ENCODE peak calls at places on chromosomes 11 and 22, in six cellular contexts. One of them, this sample, is unnamed.

GRCh38 chr22:37195921-37196320 is 7.9 kb upstream of the C1QTNF6 start:
- DNase-seq in lower leg skin: no peak
- DNase-seq in retinal pigment epithelial cell: no peak
- DNase-seq in tibial artery: peak
- DNase-seq in natural killer cell: no peak
- DNase-seq in PC-3: peak
- DNase-seq in this sample: no peak

GRCh38 chr22:50189184-50189848 is 3.6 kb downstream of the TRABD start:
- DNase-seq in retinal pigment epithelial cell: no peak
- DNase-seq in tibial artery: no peak
- DNase-seq in lower leg skin: no peak
- DNase-seq in natural killer cell: no peak
- DNase-seq in PC-3: no peak
- DNase-seq in this sample: no peak

GRCh38 chr11:22130462-22131053 is 62.3 kb upstream of the ANO5 start:
- DNase-seq in PC-3: peak
- DNase-seq in tibial artery: no peak
- DNase-seq in retinal pigment epithelial cell: no peak
- DNase-seq in natural killer cell: no peak
- DNase-seq in lower leg skin: no peak
- DNase-seq in this sample: no peak

GRCh38 chr22:42772647-42773046 is 52.0 kb upstream of the A4GALT start:
- DNase-seq in natural killer cell: no peak
- DNase-seq in PC-3: no peak
- DNase-seq in tibial artery: no peak
- DNase-seq in retinal pigment epithelial cell: no peak
- DNase-seq in lower leg skin: no peak
- DNase-seq in this sample: no peak

GRCh38 chr11:84855846-84856245 is 771.3 kb downstream of the DLG2 start:
- DNase-seq in retinal pigment epithelial cell: peak
- DNase-seq in PC-3: peak
- DNase-seq in natural killer cell: no peak
- DNase-seq in tibial artery: no peak
- DNase-seq in lower leg skin: no peak
- DNase-seq in this sample: no peak

GRCh38 chr11:113814181-113814580 is 34.6 kb downstream of the CLDN25 start:
- DNase-seq in tibial artery: no peak
- DNase-seq in natural killer cell: no peak
- DNase-seq in retinal pigment epithelial cell: no peak
- DNase-seq in lower leg skin: no peak
- DNase-seq in PC-3: no peak
- DNase-seq in this sample: no peak

GRCh38 chr11:10604340-10604748 is 35.9 kb upstream of the LYVE1 start:
- DNase-seq in lower leg skin: no peak
- DNase-seq in retinal pigment epithelial cell: no peak
- DNase-seq in tibial artery: no peak
- DNase-seq in natural killer cell: no peak
- DNase-seq in PC-3: no peak
- DNase-seq in this sample: no peak

GRCh38 chr11:29306527-29306926 is 710.3 kb downstream of the KCNA4 start:
- DNase-seq in retinal pigment epithelial cell: peak
- DNase-seq in tibial artery: no peak
- DNase-seq in natural killer cell: no peak
- DNase-seq in PC-3: peak
- DNase-seq in lower leg skin: no peak
- DNase-seq in this sample: no peak

GRCh38 chr11:87148749-87149148 is 111.0 kb downstream of the TMEM135 start:
- DNase-seq in natural killer cell: no peak
- DNase-seq in retinal pigment epithelial cell: no peak
- DNase-seq in tibial artery: no peak
- DNase-seq in lower leg skin: no peak
- DNase-seq in PC-3: no peak
- DNase-seq in this sample: no peak

GRCh38 chr11:29328961-29329441 is 687.8 kb downstream of the KCNA4 start:
- DNase-seq in natural killer cell: no peak
- DNase-seq in PC-3: peak
- DNase-seq in lower leg skin: no peak
- DNase-seq in retinal pigment epithelial cell: peak
- DNase-seq in tibial artery: no peak
- DNase-seq in this sample: no peak

GRCh38 chr22:38924197-38924952 is 33.0 kb upstream of the APOBEC3A start:
- DNase-seq in natural killer cell: no peak
- DNase-seq in lower leg skin: peak
- DNase-seq in PC-3: peak
- DNase-seq in retinal pigment epithelial cell: peak
- DNase-seq in tibial artery: peak
- DNase-seq in this sample: no peak

GRCh38 chr22:47094861-47095330 is 332.4 kb downstream of the TBC1D22A start:
- DNase-seq in PC-3: peak
- DNase-seq in tibial artery: no peak
- DNase-seq in lower leg skin: peak
- DNase-seq in natural killer cell: no peak
- DNase-seq in retinal pigment epithelial cell: peak
- DNase-seq in this sample: no peak

GRCh38 chr11:81255905-81256304 is 1477.8 kb downstream of the FAM181B start:
- DNase-seq in tibial artery: no peak
- DNase-seq in PC-3: no peak
- DNase-seq in retinal pigment epithelial cell: peak
- DNase-seq in lower leg skin: no peak
- DNase-seq in natural killer cell: no peak
- DNase-seq in this sample: no peak

GRCh38 chr11:64742940-64743590 is 877 bp downstream of the RASGRP2 start:
- DNase-seq in PC-3: peak
- DNase-seq in lower leg skin: peak
- DNase-seq in natural killer cell: peak
- DNase-seq in retinal pigment epithelial cell: no peak
- DNase-seq in tibial artery: peak
- DNase-seq in this sample: peak

GRCh38 chr11:35303596-35304392 is 115.6 kb downstream of the SLC1A2 start:
- DNase-seq in natural killer cell: no peak
- DNase-seq in tibial artery: peak
- DNase-seq in lower leg skin: peak
- DNase-seq in retinal pigment epithelial cell: no peak
- DNase-seq in PC-3: peak
- DNase-seq in this sample: no peak

GRCh38 chr11:127066426-127067090 is 66.0 kb upstream of the KIRREL3 start:
- DNase-seq in natural killer cell: no peak
- DNase-seq in PC-3: no peak
- DNase-seq in lower leg skin: no peak
- DNase-seq in retinal pigment epithelial cell: no peak
- DNase-seq in tibial artery: no peak
- DNase-seq in this sample: no peak

GRCh38 chr11:75374646-75375045 is 23.2 kb upstream of the ARRB1 start:
- DNase-seq in tibial artery: no peak
- DNase-seq in PC-3: no peak
- DNase-seq in retinal pigment epithelial cell: no peak
- DNase-seq in lower leg skin: no peak
- DNase-seq in natural killer cell: no peak
- DNase-seq in this sample: no peak

GRCh38 chr22:20159088-20159487 is 8.2 kb upstream of the CCDC188 start:
- DNase-seq in natural killer cell: no peak
- DNase-seq in lower leg skin: no peak
- DNase-seq in tibial artery: no peak
- DNase-seq in retinal pigment epithelial cell: no peak
- DNase-seq in PC-3: no peak
- DNase-seq in this sample: no peak

GRCh38 chr11:35945137-35945518 is 1.3 kb downstream of the LDLRAD3 start:
- DNase-seq in tibial artery: no peak
- DNase-seq in retinal pigment epithelial cell: no peak
- DNase-seq in lower leg skin: no peak
- DNase-seq in PC-3: no peak
- DNase-seq in natural killer cell: no peak
- DNase-seq in this sample: no peak

GRCh38 chr11:125978171-125978570 is 32.3 kb downstream of the VSIG10L2 start:
- DNase-seq in tibial artery: no peak
- DNase-seq in lower leg skin: no peak
- DNase-seq in natural killer cell: no peak
- DNase-seq in retinal pigment epithelial cell: no peak
- DNase-seq in PC-3: no peak
- DNase-seq in this sample: no peak

GRCh38 chr11:112012877-112013276 is 12.3 kb upstream of the DLAT start:
- DNase-seq in lower leg skin: no peak
- DNase-seq in PC-3: peak
- DNase-seq in tibial artery: no peak
- DNase-seq in natural killer cell: no peak
- DNase-seq in retinal pigment epithelial cell: no peak
- DNase-seq in this sample: no peak

GRCh38 chr11:2449548-2450320 is 4.9 kb downstream of the KCNQ1 start:
- DNase-seq in retinal pigment epithelial cell: no peak
- DNase-seq in PC-3: no peak
- DNase-seq in natural killer cell: no peak
- DNase-seq in tibial artery: no peak
- DNase-seq in lower leg skin: no peak
- DNase-seq in this sample: no peak

GRCh38 chr22:50271011-50271394 is 823 bp upstream of the MAPK11 start:
- DNase-seq in PC-3: no peak
- DNase-seq in natural killer cell: no peak
- DNase-seq in lower leg skin: no peak
- DNase-seq in tibial artery: no peak
- DNase-seq in retinal pigment epithelial cell: no peak
- DNase-seq in this sample: no peak

GRCh38 chr11:94147433-94147845 is 18.8 kb downstream of the PANX1 start:
- DNase-seq in natural killer cell: peak
- DNase-seq in retinal pigment epithelial cell: no peak
- DNase-seq in lower leg skin: no peak
- DNase-seq in tibial artery: no peak
- DNase-seq in PC-3: no peak
- DNase-seq in this sample: no peak

GRCh38 chr11:106399075-106399500 is 321.6 kb downstream of the AASDHPPT start:
- DNase-seq in tibial artery: peak
- DNase-seq in PC-3: peak
- DNase-seq in lower leg skin: peak
- DNase-seq in natural killer cell: no peak
- DNase-seq in retinal pigment epithelial cell: peak
- DNase-seq in this sample: no peak

GRCh38 chr11:27234043-27234668 is 128.9 kb downstream of the CCDC34 start:
- DNase-seq in natural killer cell: no peak
- DNase-seq in retinal pigment epithelial cell: peak
- DNase-seq in lower leg skin: no peak
- DNase-seq in PC-3: peak
- DNase-seq in tibial artery: no peak
- DNase-seq in this sample: no peak

GRCh38 chr11:12556788-12557384 is 117.3 kb upstream of the TEAD1 start:
- DNase-seq in natural killer cell: no peak
- DNase-seq in tibial artery: peak
- DNase-seq in lower leg skin: peak
- DNase-seq in retinal pigment epithelial cell: peak
- DNase-seq in PC-3: peak
- DNase-seq in this sample: no peak

GRCh38 chr22:49600452-49600847 is 227.2 kb downstream of the BRD1 start:
- DNase-seq in retinal pigment epithelial cell: no peak
- DNase-seq in natural killer cell: no peak
- DNase-seq in tibial artery: peak
- DNase-seq in lower leg skin: no peak
- DNase-seq in PC-3: no peak
- DNase-seq in this sample: no peak

DNA sequence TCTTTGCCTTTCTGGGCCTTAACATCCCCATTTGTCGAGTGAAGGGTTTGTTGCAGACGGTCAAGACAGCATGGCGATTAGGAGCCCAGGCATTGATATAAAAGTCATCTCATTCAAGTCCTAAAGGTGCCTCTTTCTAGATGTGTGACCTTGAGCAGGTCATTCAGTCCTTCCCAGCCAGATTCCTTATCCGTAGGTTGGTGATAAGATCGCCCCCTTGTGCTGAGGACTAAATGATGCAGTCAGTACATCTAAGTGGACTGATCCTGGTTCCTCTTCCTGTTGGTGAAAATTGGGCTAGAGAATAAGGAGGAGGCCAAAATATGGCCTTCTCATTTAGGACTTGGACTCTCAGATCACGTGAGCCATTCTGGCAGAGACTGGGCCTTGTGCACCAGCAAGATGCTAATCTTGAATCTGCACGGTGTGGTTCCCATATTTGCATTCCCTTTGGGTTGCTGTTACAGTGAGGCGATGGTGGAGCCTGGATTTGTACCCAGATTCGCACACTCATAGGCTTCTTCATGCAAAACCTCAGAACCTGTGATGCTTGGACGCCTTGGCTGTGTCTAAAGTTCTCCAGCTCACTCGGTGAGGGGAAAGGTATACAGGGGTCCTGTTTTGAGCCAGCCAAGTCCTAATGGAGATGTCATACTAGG is 156.8 kb downstream of the MYO18B start:
- DNase-seq in lower leg skin: peak
- DNase-seq in PC-3: no peak
- DNase-seq in retinal pigment epithelial cell: no peak
- DNase-seq in natural killer cell: no peak
- DNase-seq in tibial artery: no peak
- DNase-seq in this sample: no peak
- TF ChIP-seq CTCF in lower leg skin: no peak
- TF ChIP-seq CTCF in PC-3: no peak
- TF ChIP-seq CTCF in retinal pigment epithelial cell: no peak
- TF ChIP-seq CTCF in natural killer cell: no peak
- TF ChIP-seq CTCF in tibial artery: no peak
- TF ChIP-seq CTCF in this sample: peak

GRCh38 chr11:62337682-62338181 is 484 bp downstream of the ASRGL1 start:
- DNase-seq in tibial artery: no peak
- DNase-seq in PC-3: peak
- DNase-seq in retinal pigment epithelial cell: no peak
- DNase-seq in lower leg skin: no peak
- DNase-seq in natural killer cell: no peak
- DNase-seq in this sample: peak
- TF ChIP-seq CTCF in tibial artery: no peak
- TF ChIP-seq CTCF in PC-3: peak
- TF ChIP-seq CTCF in retinal pigment epithelial cell: no peak
- TF ChIP-seq CTCF in lower leg skin: no peak
- TF ChIP-seq CTCF in natural killer cell: no peak
- TF ChIP-seq CTCF in this sample: no peak

GRCh38 chr11:70942593-70942992 is 309.8 kb downstream of the SHANK2 start:
- DNase-seq in lower leg skin: no peak
- DNase-seq in PC-3: no peak
- DNase-seq in natural killer cell: no peak
- DNase-seq in retinal pigment epithelial cell: no peak
- DNase-seq in tibial artery: no peak
- DNase-seq in this sample: no peak
- TF ChIP-seq CTCF in lower leg skin: no peak
- TF ChIP-seq CTCF in PC-3: peak
- TF ChIP-seq CTCF in natural killer cell: no peak
- TF ChIP-seq CTCF in retinal pigment epithelial cell: peak
- TF ChIP-seq CTCF in tibial artery: no peak
- TF ChIP-seq CTCF in this sample: peak

DNA sequence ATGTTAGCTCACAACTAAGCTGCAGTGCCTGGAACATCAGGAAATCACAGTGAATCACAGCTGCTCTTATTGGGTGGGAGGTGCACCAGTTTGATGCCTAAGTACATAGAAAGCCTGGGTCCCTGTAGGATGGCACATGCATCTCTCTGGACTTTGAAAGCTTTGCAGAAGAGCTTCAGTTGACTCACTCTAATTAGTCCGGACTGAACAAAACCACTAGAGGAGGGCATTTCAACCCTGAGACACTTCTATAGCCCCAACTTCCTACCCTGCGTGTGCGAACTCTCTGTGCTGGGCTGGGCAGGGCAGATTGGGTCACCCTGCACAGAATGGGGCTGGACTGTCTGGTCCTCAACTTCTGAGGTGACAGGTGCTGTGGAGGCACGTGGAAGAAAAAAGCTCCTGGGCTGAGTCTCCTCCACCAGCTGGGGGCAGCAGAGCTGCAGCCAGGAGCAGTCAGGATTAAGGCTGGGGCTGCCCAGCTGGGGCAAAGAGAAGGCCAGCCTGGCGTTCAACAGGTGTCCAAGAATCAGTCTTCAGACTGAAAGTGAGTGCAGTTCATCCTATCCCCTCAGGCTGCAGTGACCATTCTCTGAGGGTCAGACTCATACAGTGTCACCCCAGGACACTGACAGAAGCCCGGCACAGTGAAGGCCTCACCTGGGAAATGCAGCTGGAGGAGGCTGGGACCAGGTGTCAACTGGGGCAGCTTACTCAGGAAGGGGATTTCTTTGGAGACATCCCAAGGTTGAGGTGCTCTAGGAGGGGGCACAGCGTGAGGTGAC is 22.1 kb downstream of the GGTLC2 start:
- DNase-seq in lower leg skin: peak
- DNase-seq in retinal pigment epithelial cell: no peak
- DNase-seq in PC-3: peak
- DNase-seq in tibial artery: no peak
- DNase-seq in natural killer cell: peak
- DNase-seq in this sample: peak
- TF ChIP-seq CTCF in lower leg skin: no peak
- TF ChIP-seq CTCF in retinal pigment epithelial cell: peak
- TF ChIP-seq CTCF in PC-3: peak
- TF ChIP-seq CTCF in tibial artery: no peak
- TF ChIP-seq CTCF in natural killer cell: peak
- TF ChIP-seq CTCF in this sample: peak

This sample was measured in progenitor cell of endocrine pancreas.